ENCODE peak calls at places on chromosomes 11 and 22, in nine cellular contexts. O is stimulated activated CD4-positive, alpha-beta T cell treated with anti-CD3 and anti-CD28 coated beads, Interleukin-2, amount 100 ng/mL, for 24 hours; L is right atrium auricular region; Z is HTR-8/SVneo; A is fibroblast of mammary gland; M is sciatic nerve; U is kidney epithelial cell; X is spleen; H is kidney tubule cell. T is an unnamed sample.
A peak's percentile ranks its signal among the peaks of the same experiment; 100 is the strongest.

GRCh38 chr22:26914786-26915185 is 257.4 kb downstream of the MIAT start:
- DNase-seq in O (no peak), L (no peak), Z (no peak), A (no peak), M (no peak), U (no peak), X (no peak), H (no peak), T (no peak)

GRCh38 chr11:81975261-81975900 is 758.3 kb downstream of the FAM181B start:
- DNase-seq in O (no peak), L (no peak), Z (no peak), A (no peak), M (no peak), U (no peak), X (no peak), H (no peak), T (peak; percentile 58)

GRCh38 chr11:38005597-38005996 is 1407.6 kb upstream of the RAG2 start:
- DNase-seq in O (no peak), L (no peak), Z (no peak), A (no peak), M (no peak), U (no peak), X (no peak), H (no peak), T (no peak)

GRCh38 chr22:39458443-39459083 is 1.8 kb downstream of the MGAT3 start:
- DNase-seq in O (no peak), L (no peak), Z (no peak), A (no peak), M (no peak), U (no peak), X (peak; percentile 69), H (no peak), T (no peak)

GRCh38 chr11:78338138-78338537 is 79.5 kb downstream of the GAB2 start:
- DNase-seq in O (no peak), L (no peak), Z (no peak), A (no peak), M (no peak), U (no peak), X (no peak), H (no peak), T (no peak)

GRCh38 chr11:121237686-121238658 is 54.6 kb upstream of the SC5D start:
- DNase-seq in O (peak; percentile 12), L (no peak), Z (no peak), A (peak; percentile 60), M (no peak), U (no peak), X (no peak), H (peak; percentile 43), T (peak; percentile 62)

GRCh38 chr11:131880279-131880678 is 509.9 kb downstream of the NTM start:
- DNase-seq in O (no peak), L (no peak), Z (no peak), A (no peak), M (no peak), U (no peak), X (no peak), H (no peak), T (no peak)

GRCh38 chr11:74783241-74783871 is 34.7 kb downstream of the RNF169 start:
- DNase-seq in O (no peak), L (no peak), Z (peak; percentile 41), A (peak; percentile 61), M (no peak), U (peak; percentile 48), X (no peak), H (peak; percentile 93), T (peak; percentile 80)

GRCh38 chr22:27460596-27461347 is 340.8 kb downstream of the MN1 start:
- DNase-seq in O (no peak), L (peak; percentile 80), Z (no peak), A (peak; percentile 53), M (no peak), U (no peak), X (no peak), H (no peak), T (no peak)

GRCh38 chr11:100632970-100633452 is 54.1 kb upstream of the ARHGAP42 start:
- DNase-seq in O (no peak), L (peak; percentile 68), Z (no peak), A (peak; percentile 18), M (peak; percentile 83), U (no peak), X (no peak), H (peak; percentile 32), T (peak; percentile 8)

GRCh38 chr11:133832096-133833081 is 12.9 kb downstream of the SPATA19 start:
- DNase-seq in O (no peak), L (no peak), Z (no peak), A (no peak), M (no peak), U (no peak), X (no peak), H (no peak), T (no peak)

GRCh38 chr11:109564241-109564640 is 142.3 kb downstream of the C11orf87 start:
- DNase-seq in O (no peak), L (no peak), Z (no peak), A (no peak), M (no peak), U (no peak), X (no peak), H (no peak), T (no peak)

GRCh38 chr22:50517495-50518260 is 7.7 kb downstream of the SCO2 start:
- DNase-seq in O (no peak), L (no peak), Z (no peak), A (no peak), M (no peak), U (no peak), X (no peak), H (no peak), T (no peak)

T was measured in bronchial epithelial cell.